ENCODE peak calls at places on chromosomes 6 and 20, in five cellular contexts. V is NCI-H1417 treated with DMSO at 0.1 percent for 48 hours; G is HT-29; N is T-helper 2 cell treated with Interferon-gamma antibody and Interleukin-4, amounts not matched to agents 5 μg/mL and 100 μg/mL, for 36 hours; O is T-helper 17 cell. Y is an unnamed sample.

GRCh38 chr20:21103582-21104465 is 2.3 kb downstream of the LINC00237 start:
- DNase-seq in G (no peak), O (no peak), V (no peak), N (no peak), Y (no peak)

GRCh38 chr6:152313542-152314482 is 323.4 kb downstream of the SYNE1 start:
- DNase-seq in N (no peak), G (no peak), V (no peak), O (no peak), Y (no peak)

GRCh38 chr20:52230406-52230805 is 38.8 kb upstream of the ZFP64 start:
- DNase-seq in O (no peak), N (no peak), G (peak), V (no peak), Y (peak)

GRCh38 chr20:25196701-25197120 is 1.2 kb downstream of the ENTPD6 start:
- DNase-seq in O (no peak), N (no peak), G (peak), V (no peak), Y (no peak)

GRCh38 chr6:35737413-35738211 is 780 bp downstream of the ARMC12 start:
- DNase-seq in V (peak), G (peak), N (no peak), O (no peak), Y (peak)

GRCh38 chr6:122381494-122382083 is 17.9 kb upstream of the HSF2 start:
- DNase-seq in N (peak), O (peak), V (peak), G (peak), Y (peak)

GRCh38 chr20:1328680-1329330 is at the start of gene SDCBP2:
- DNase-seq in V (no peak), N (no peak), G (peak), O (no peak), Y (peak)

GRCh38 chr20:2618815-2619214 is 33.6 kb upstream of the NOP56 start:
- DNase-seq in V (no peak), N (no peak), O (no peak), G (no peak), Y (no peak)

GRCh38 chr6:41072836-41073202 is at the start of gene NFYA:
- DNase-seq in G (no peak), O (peak), N (peak), V (no peak), Y (no peak)

GRCh38 chr6:168908166-168908565 is 345.5 kb downstream of the THBS2 start:
- DNase-seq in G (no peak), V (no peak), O (no peak), N (no peak), Y (no peak)

GRCh38 chr20:62784497-62784896 is 11.8 kb upstream of the MRGBP start:
- DNase-seq in N (no peak), G (no peak), V (no peak), O (no peak), Y (no peak)

GRCh38 chr6:99026135-99026534 is 78.4 kb upstream of the FBXL4 start:
- DNase-seq in O (no peak), V (no peak), G (no peak), N (no peak), Y (no peak)

GRCh38 chr6:148016013-148016412 is 326.6 kb upstream of the SASH1 start:
- DNase-seq in O (no peak), G (no peak), V (no peak), N (no peak), Y (no peak)

GRCh38 chr20:63471719-63472158 is 716 bp downstream of the KCNQ2 start:
- DNase-seq in V (no peak), N (no peak), G (no peak), O (no peak), Y (no peak)

GRCh38 chr20:3515379-3516175 is 44.8 kb downstream of the ATRN start:
- DNase-seq in V (no peak), N (no peak), G (no peak), O (no peak), Y (no peak)

GRCh38 chr6:89239338-89239737 is 22.2 kb upstream of the GABRR1 start:
- DNase-seq in V (no peak), G (no peak), O (no peak), N (no peak), Y (no peak)

GRCh38 chr6:36933102-36933501 is 21.4 kb upstream of the PI16 start:
- DNase-seq in N (no peak), G (no peak), O (no peak), V (no peak), Y (no peak)

GRCh38 chr6:156827382-156827781 is 50.2 kb downstream of the ARID1B start:
- DNase-seq in N (no peak), O (no peak), G (no peak), V (no peak), Y (no peak)

GRCh38 chr20:52959125-52959524 is 13.0 kb upstream of the TSHZ2 start:
- DNase-seq in N (no peak), G (peak), O (no peak), V (peak), Y (no peak)

GRCh38 chr20:1943267-1944002 is 48.2 kb downstream of the SIRPA start:
- DNase-seq in O (no peak), N (no peak), G (no peak), V (no peak), Y (peak)

GRCh38 chr6:47729019-47729418 is 30.6 kb downstream of the ADGRF4 start:
- DNase-seq in O (no peak), N (no peak), G (peak), V (no peak), Y (no peak)

GRCh38 chr6:163820745-163821456 is 406.4 kb downstream of the QKI start:
- DNase-seq in G (no peak), O (no peak), N (no peak), V (no peak), Y (no peak)

GRCh38 chr6:6466967-6467761 is 121.4 kb upstream of the LY86 start:
- DNase-seq in G (no peak), O (no peak), N (no peak), V (no peak), Y (no peak)

GRCh38 chr6:68279793-68280557 is 355.1 kb upstream of the ADGRB3 start:
- DNase-seq in N (no peak), O (no peak), G (no peak), V (no peak), Y (no peak)

GRCh38 chr6:81436990-81437389 is 315.5 kb downstream of the TENT5A start:
- DNase-seq in N (no peak), G (no peak), V (no peak), O (no peak), Y (no peak)

GRCh38 chr20:50513169-50514034 is 3.2 kb downstream of the PTPN1 start:
- DNase-seq in V (no peak), O (no peak), G (no peak), N (no peak), Y (no peak)

GRCh38 chr6:136090929-136091328 is 159.2 kb downstream of the MTFR2 start:
- DNase-seq in V (no peak), O (no peak), N (no peak), G (no peak), Y (no peak)

GRCh38 chr6:160043784-160044183 is 74.9 kb downstream of the IGF2R start:
- DNase-seq in N (no peak), V (no peak), O (no peak), G (no peak), Y (no peak)

GRCh38 chr6:129481706-129482105 is 228.3 kb downstream of the ARHGAP18 start:
- DNase-seq in N (no peak), V (no peak), G (no peak), O (no peak), Y (no peak)

GRCh38 chr6:89660981-89661380 is 22.4 kb upstream of the LYRM2 start:
- DNase-seq in O (no peak), N (no peak), V (no peak), G (no peak), Y (no peak)

GRCh38 chr6:135006386-135006914 is 48.2 kb downstream of the HBS1L start:
- DNase-seq in V (no peak), N (no peak), O (no peak), G (no peak), Y (no peak)

GRCh38 chr6:168699631-168700315 is 258.8 kb downstream of the SMOC2 start:
- DNase-seq in G (no peak), N (no peak), O (no peak), V (peak), Y (no peak)

GRCh38 chr6:12313992-12314589 is 23.9 kb downstream of the EDN1 start:
- DNase-seq in N (no peak), O (no peak), G (peak), V (no peak), Y (peak)

Y was measured in small intestine.